ENCODE peak calls at places on chromosomes 4 and X, in six cellular contexts. One of them, this sample, is unnamed.

GRCh38 chr4:7933631-7934510 is 5.8 kb downstream of the AFAP1 start:
- DNase-seq in NCI-H2029: no peak
- DNase-seq in T47D: no peak
- DNase-seq in left lung: peak; percentile 9
- DNase-seq in NCI-H2081 treated with DMSO at 0.1 percent for 48 hours: no peak
- DNase-seq in AG20443: no peak
- DNase-seq in this sample: no peak

GRCh38 chrX:44025611-44026010 is 52.4 kb upstream of the NDP start:
- DNase-seq in AG20443: peak; percentile 23
- DNase-seq in T47D: no peak
- DNase-seq in NCI-H2081 treated with DMSO at 0.1 percent for 48 hours: no peak
- DNase-seq in NCI-H2029: no peak
- DNase-seq in left lung: no peak
- DNase-seq in this sample: no peak

GRCh38 chr4:105274504-105274903 is 127.8 kb downstream of the TET2 start:
- DNase-seq in T47D: no peak
- DNase-seq in AG20443: no peak
- DNase-seq in NCI-H2029: no peak
- DNase-seq in NCI-H2081 treated with DMSO at 0.1 percent for 48 hours: no peak
- DNase-seq in left lung: no peak
- DNase-seq in this sample: no peak

GRCh38 chr4:1354136-1354982 is 7.4 kb downstream of the UVSSA start:
- DNase-seq in NCI-H2081 treated with DMSO at 0.1 percent for 48 hours: no peak
- DNase-seq in AG20443: no peak
- DNase-seq in T47D: no peak
- DNase-seq in NCI-H2029: no peak
- DNase-seq in left lung: no peak
- DNase-seq in this sample: no peak

GRCh38 chrX:72714471-72714916 is 388 bp upstream of the PHKA1 start:
- DNase-seq in NCI-H2081 treated with DMSO at 0.1 percent for 48 hours: peak; percentile 11
- DNase-seq in T47D: peak; percentile 59
- DNase-seq in left lung: peak; percentile 56
- DNase-seq in NCI-H2029: peak; percentile 54
- DNase-seq in AG20443: peak; percentile 57
- DNase-seq in this sample: peak; percentile 93

GRCh38 chr4:17662694-17663093 is 48.3 kb downstream of the MED28 start:
- DNase-seq in T47D: no peak
- DNase-seq in AG20443: no peak
- DNase-seq in NCI-H2081 treated with DMSO at 0.1 percent for 48 hours: no peak
- DNase-seq in left lung: no peak
- DNase-seq in NCI-H2029: no peak
- DNase-seq in this sample: no peak

GRCh38 chrX:12974217-12974796 is 603 bp upstream of the TMSB4X start:
- DNase-seq in AG20443: peak; percentile 69
- DNase-seq in NCI-H2029: no peak
- DNase-seq in T47D: peak; percentile 84
- DNase-seq in left lung: peak; percentile 68
- DNase-seq in NCI-H2081 treated with DMSO at 0.1 percent for 48 hours: no peak
- DNase-seq in this sample: peak; percentile 67

GRCh38 chr4:153113838-153114105 is 90.5 kb upstream of the TRIM2 start:
- DNase-seq in T47D: no peak
- DNase-seq in NCI-H2081 treated with DMSO at 0.1 percent for 48 hours: no peak
- DNase-seq in left lung: no peak
- DNase-seq in NCI-H2029: no peak
- DNase-seq in AG20443: no peak
- DNase-seq in this sample: no peak

GRCh38 chr4:83113429-83113786 is 1.1 kb downstream of the PLAC8 start:
- DNase-seq in NCI-H2029: peak; percentile 41
- DNase-seq in left lung: no peak
- DNase-seq in NCI-H2081 treated with DMSO at 0.1 percent for 48 hours: no peak
- DNase-seq in AG20443: no peak
- DNase-seq in T47D: no peak
- DNase-seq in this sample: no peak

GRCh38 chrX:108122748-108123147 is 31.2 kb downstream of the ATG4A start:
- DNase-seq in AG20443: peak; percentile 20
- DNase-seq in left lung: no peak
- DNase-seq in NCI-H2029: no peak
- DNase-seq in NCI-H2081 treated with DMSO at 0.1 percent for 48 hours: no peak
- DNase-seq in T47D: no peak
- DNase-seq in this sample: no peak

GRCh38 chr4:112817933-112818921 is 181.3 kb downstream of the LARP7 start:
- DNase-seq in left lung: peak; percentile 49
- DNase-seq in AG20443: peak; percentile 91
- DNase-seq in NCI-H2029: peak; percentile 66
- DNase-seq in NCI-H2081 treated with DMSO at 0.1 percent for 48 hours: peak; percentile 26
- DNase-seq in T47D: peak; percentile 62
- DNase-seq in this sample: peak; percentile 84

GRCh38 chr4:74932832-74933561 is at the start of gene PARM1:
- DNase-seq in AG20443: peak; percentile 85
- DNase-seq in NCI-H2029: peak; percentile 88
- DNase-seq in left lung: peak; percentile 89
- DNase-seq in NCI-H2081 treated with DMSO at 0.1 percent for 48 hours: no peak
- DNase-seq in T47D: peak; percentile 68
- DNase-seq in this sample: peak; percentile 97

GRCh38 chr4:24477919-24478318 is 106.4 kb downstream of the DHX15 start:
- DNase-seq in NCI-H2029: no peak
- DNase-seq in T47D: no peak
- DNase-seq in NCI-H2081 treated with DMSO at 0.1 percent for 48 hours: no peak
- DNase-seq in left lung: no peak
- DNase-seq in AG20443: peak; percentile 17
- DNase-seq in this sample: no peak

GRCh38 chr4:38017579-38017978 is 57.4 kb downstream of the PTTG2 start:
- DNase-seq in AG20443: no peak
- DNase-seq in T47D: no peak
- DNase-seq in NCI-H2029: no peak
- DNase-seq in NCI-H2081 treated with DMSO at 0.1 percent for 48 hours: no peak
- DNase-seq in left lung: no peak
- DNase-seq in this sample: no peak

GRCh38 chr4:112765317-112765989 is 128.5 kb downstream of the LARP7 start:
- DNase-seq in T47D: peak; percentile 5
- DNase-seq in AG20443: peak; percentile 27
- DNase-seq in left lung: no peak
- DNase-seq in NCI-H2029: no peak
- DNase-seq in NCI-H2081 treated with DMSO at 0.1 percent for 48 hours: no peak
- DNase-seq in this sample: no peak

GRCh38 chr4:98638661-98639060 is 19.8 kb downstream of the TSPAN5 start:
- DNase-seq in NCI-H2029: no peak
- DNase-seq in left lung: no peak
- DNase-seq in T47D: no peak
- DNase-seq in AG20443: no peak
- DNase-seq in NCI-H2081 treated with DMSO at 0.1 percent for 48 hours: no peak
- DNase-seq in this sample: no peak

GRCh38 chr4:74794341-74794801 is at the start of gene BTC:
- DNase-seq in left lung: peak; percentile 54
- DNase-seq in T47D: peak; percentile 79
- DNase-seq in AG20443: peak; percentile 33
- DNase-seq in NCI-H2081 treated with DMSO at 0.1 percent for 48 hours: no peak
- DNase-seq in NCI-H2029: peak; percentile 39
- DNase-seq in this sample: peak; percentile 23

GRCh38 chr4:37594095-37594494 is 92.1 kb downstream of the RELL1 start:
- DNase-seq in NCI-H2081 treated with DMSO at 0.1 percent for 48 hours: no peak
- DNase-seq in NCI-H2029: no peak
- DNase-seq in left lung: no peak
- DNase-seq in AG20443: no peak
- DNase-seq in T47D: peak; percentile 37
- DNase-seq in this sample: no peak

GRCh38 chr4:147587061-147587460 is 30.1 kb upstream of the TMEM184C start:
- DNase-seq in AG20443: no peak
- DNase-seq in NCI-H2029: no peak
- DNase-seq in T47D: no peak
- DNase-seq in NCI-H2081 treated with DMSO at 0.1 percent for 48 hours: no peak
- DNase-seq in left lung: no peak
- DNase-seq in this sample: no peak

GRCh38 chr4:8264106-8264505 is 5.4 kb upstream of the HTRA3 start:
- DNase-seq in NCI-H2081 treated with DMSO at 0.1 percent for 48 hours: no peak
- DNase-seq in AG20443: no peak
- DNase-seq in NCI-H2029: no peak
- DNase-seq in T47D: no peak
- DNase-seq in left lung: no peak
- DNase-seq in this sample: no peak

GRCh38 chr4:142393127-142393526 is 453.0 kb downstream of the INPP4B start:
- DNase-seq in AG20443: no peak
- DNase-seq in T47D: no peak
- DNase-seq in left lung: no peak
- DNase-seq in NCI-H2081 treated with DMSO at 0.1 percent for 48 hours: no peak
- DNase-seq in NCI-H2029: no peak
- DNase-seq in this sample: no peak

GRCh38 chrX:134294548-134294947 is 57.6 kb downstream of the CCDC160 start:
- DNase-seq in AG20443: no peak
- DNase-seq in left lung: no peak
- DNase-seq in NCI-H2029: no peak
- DNase-seq in NCI-H2081 treated with DMSO at 0.1 percent for 48 hours: no peak
- DNase-seq in T47D: peak; percentile 1
- DNase-seq in this sample: no peak

GRCh38 chr4:150236626-150237025 is 158.4 kb downstream of the DCLK2 start:
- DNase-seq in AG20443: no peak
- DNase-seq in NCI-H2081 treated with DMSO at 0.1 percent for 48 hours: no peak
- DNase-seq in left lung: no peak
- DNase-seq in NCI-H2029: no peak
- DNase-seq in T47D: no peak
- DNase-seq in this sample: no peak

GRCh38 chrX:50448565-50448964 is 22.1 kb downstream of the DGKK start:
- DNase-seq in T47D: peak; percentile 51
- DNase-seq in NCI-H2029: no peak
- DNase-seq in left lung: no peak
- DNase-seq in AG20443: no peak
- DNase-seq in NCI-H2081 treated with DMSO at 0.1 percent for 48 hours: no peak
- DNase-seq in this sample: no peak

GRCh38 chr4:182537031-182537617 is 293.9 kb downstream of the TENM3 start:
- DNase-seq in AG20443: no peak
- DNase-seq in NCI-H2081 treated with DMSO at 0.1 percent for 48 hours: no peak
- DNase-seq in left lung: no peak
- DNase-seq in T47D: no peak
- DNase-seq in NCI-H2029: no peak
- DNase-seq in this sample: no peak

GRCh38 chr4:145939856-145940255 is 1.2 kb upstream of the ZNF827 start:
- DNase-seq in NCI-H2081 treated with DMSO at 0.1 percent for 48 hours: no peak
- DNase-seq in NCI-H2029: no peak
- DNase-seq in AG20443: no peak
- DNase-seq in T47D: no peak
- DNase-seq in left lung: no peak
- DNase-seq in this sample: no peak

GRCh38 chr4:845233-845835 is 19.4 kb upstream of the CPLX1 start:
- DNase-seq in AG20443: peak; percentile 75
- DNase-seq in T47D: no peak
- DNase-seq in left lung: no peak
- DNase-seq in NCI-H2029: no peak
- DNase-seq in NCI-H2081 treated with DMSO at 0.1 percent for 48 hours: no peak
- DNase-seq in this sample: no peak